ENCODE peak calls at places on chromosomes 7 and 10, in ten cellular contexts. F is activated effector memory CD4-positive, alpha-beta T cell treated with anti-CD3 and anti-CD28 coated beads, Interleukin-2, amount 50 U/mL, for 16 hours; Z is PC-9; U is GM12892; Q is effector CD4-positive, alpha-beta T cell; G is amygdala; M is stimulated activated CD4-positive, alpha-beta T cell treated with anti-CD3 and anti-CD28 coated beads, Interleukin-4, amount 100 ng/mL, for 1 hour; V is NCI-H1105; Y is Calu3; B is activated CD4-positive, alpha-beta T cell treated with anti-CD3 and anti-CD28 coated beads, Interleukin-2, amount 10 ng/mL, durations not matched to agents 7 days and 5 days. S is an unnamed sample.

GRCh38 chr7:129612112-129613015 is 844 bp downstream of the NRF1 start:
- DNase-seq in F (peak; percentile 80), Z (no peak), U (peak; percentile 22), Q (peak; percentile 12), G (no peak), M (peak; percentile 38), V (peak; percentile 47), Y (peak; percentile 28), B (peak; percentile 28), S (peak; percentile 33)

GRCh38 chr7:30068117-30068516 is 39.9 kb downstream of the PLEKHA8 start:
- DNase-seq in F (no peak), Z (no peak), U (no peak), Q (no peak), G (no peak), M (no peak), V (no peak), Y (no peak), B (no peak), S (no peak)

GRCh38 chr7:127383123-127383835 is 9.2 kb downstream of the ZNF800 start:
- DNase-seq in F (no peak), Z (no peak), U (no peak), Q (no peak), G (no peak), M (no peak), V (no peak), Y (no peak), B (no peak), S (no peak)

GRCh38 chr10:54372164-54372563 is 428.9 kb downstream of the PCDH15 start:
- DNase-seq in F (no peak), Z (no peak), U (no peak), Q (no peak), G (no peak), M (no peak), V (peak; percentile 37), Y (no peak), B (no peak), S (no peak)

GRCh38 chr7:30469303-30469702 is 9.3 kb downstream of the NOD1 start:
- DNase-seq in F (peak; percentile 25), Z (peak; percentile 49), U (no peak), Q (no peak), G (no peak), M (no peak), V (no peak), Y (peak; percentile 78), B (no peak), S (no peak)

GRCh38 chr10:71957546-71958275 is 6.5 kb upstream of the CHST3 start:
- DNase-seq in F (no peak), Z (no peak), U (no peak), Q (no peak), G (no peak), M (no peak), V (no peak), Y (no peak), B (no peak), S (no peak)

GRCh38 chr7:7978860-7979259 is 10.3 kb downstream of the GLCCI1 start:
- DNase-seq in F (no peak), Z (no peak), U (no peak), Q (no peak), G (no peak), M (no peak), V (no peak), Y (no peak), B (no peak), S (no peak)

GRCh38 chr10:123149568-123150228 is 1.8 kb downstream of the HMX2 start:
- DNase-seq in F (peak; percentile 81), Z (no peak), U (no peak), Q (no peak), G (no peak), M (peak; percentile 63), V (no peak), Y (no peak), B (peak; percentile 40), S (no peak)

GRCh38 chr7:155090647-155091046 is 20.5 kb downstream of the HTR5A start:
- DNase-seq in F (no peak), Z (no peak), U (no peak), Q (no peak), G (no peak), M (no peak), V (no peak), Y (peak; percentile 6), B (no peak), S (no peak)

GRCh38 chr10:124996127-124996853 is 54.4 kb downstream of the ZRANB1 start:
- DNase-seq in F (peak; percentile 49), Z (no peak), U (no peak), Q (no peak), G (no peak), M (no peak), V (no peak), Y (no peak), B (no peak), S (no peak)

GRCh38 chr10:114353383-114353782 is 50.9 kb downstream of the AFAP1L2 start:
- DNase-seq in F (no peak), Z (no peak), U (no peak), Q (no peak), G (no peak), M (no peak), V (no peak), Y (no peak), B (no peak), S (no peak)

GRCh38 chr10:119737039-119737663 is 11.3 kb downstream of the INPP5F start:
- DNase-seq in F (no peak), Z (no peak), U (no peak), Q (no peak), G (no peak), M (no peak), V (no peak), Y (no peak), B (no peak), S (no peak)

GRCh38 chr10:112182808-112183328 is 697 bp downstream of the GPAM start:
- DNase-seq in F (no peak), Z (no peak), U (no peak), Q (no peak), G (no peak), M (no peak), V (no peak), Y (no peak), B (no peak), S (no peak)

GRCh38 chr7:44847509-44847919 is 373 bp downstream of the H2AZ2 start:
- DNase-seq in F (peak; percentile 94), Z (peak; percentile 94), U (peak; percentile 73), Q (peak; percentile 71), G (peak; percentile 86), M (peak; percentile 84), V (peak; percentile 79), Y (peak; percentile 96), B (peak; percentile 87), S (peak; percentile 82)

GRCh38 chr10:68462536-68462935 is 9.2 kb downstream of the DNA2 start:
- DNase-seq in F (no peak), Z (no peak), U (no peak), Q (no peak), G (no peak), M (no peak), V (no peak), Y (no peak), B (no peak), S (no peak)

GRCh38 chr7:44415047-44415446 is 75.4 kb downstream of the NUDCD3 start:
- DNase-seq in F (no peak), Z (no peak), U (no peak), Q (no peak), G (no peak), M (no peak), V (no peak), Y (no peak), B (no peak), S (no peak)

GRCh38 chr7:73983437-73984164 is 44.4 kb upstream of the ELN start:
- DNase-seq in F (no peak), Z (no peak), U (no peak), Q (no peak), G (no peak), M (no peak), V (no peak), Y (no peak), B (no peak), S (no peak)

GRCh38 chr10:124672181-124672638 is 72.0 kb downstream of the FAM53B start:
- DNase-seq in F (no peak), Z (no peak), U (no peak), Q (no peak), G (peak; percentile 51), M (no peak), V (no peak), Y (no peak), B (no peak), S (no peak)

GRCh38 chr10:104120903-104121484 is 977 bp upstream of the SFR1 start:
- DNase-seq in F (peak; percentile 94), Z (peak; percentile 79), U (peak; percentile 21), Q (peak; percentile 90), G (peak; percentile 50), M (peak; percentile 80), V (peak; percentile 56), Y (peak; percentile 87), B (peak; percentile 82), S (peak; percentile 71)

GRCh38 chr7:75789501-75789900 is 17.5 kb upstream of the CCL26 start:
- DNase-seq in F (no peak), Z (no peak), U (no peak), Q (no peak), G (no peak), M (no peak), V (no peak), Y (no peak), B (no peak), S (no peak)

GRCh38 chr7:81934596-81935301 is 164.9 kb upstream of the HGF start:
- DNase-seq in F (no peak), Z (no peak), U (no peak), Q (no peak), G (no peak), M (no peak), V (no peak), Y (no peak), B (no peak), S (no peak)

GRCh38 chr10:23048191-23048590 is 47.2 kb upstream of the MSRB2 start:
- DNase-seq in F (no peak), Z (no peak), U (no peak), Q (no peak), G (no peak), M (no peak), V (no peak), Y (no peak), B (no peak), S (no peak)

GRCh38 chr10:113230018-113230610 is 280.1 kb downstream of the TCF7L2 start:
- DNase-seq in F (no peak), Z (no peak), U (no peak), Q (no peak), G (no peak), M (no peak), V (no peak), Y (no peak), B (no peak), S (no peak)

GRCh38 chr10:132329565-132330485 is 2.2 kb upstream of the LRRC27 start:
- DNase-seq in F (peak; percentile 80), Z (peak; percentile 31), U (no peak), Q (no peak), G (no peak), M (peak; percentile 18), V (no peak), Y (peak; percentile 24), B (peak; percentile 41), S (peak; percentile 30)

GRCh38 chr7:151322893-151323292 is 18.7 kb upstream of the NUB1 start:
- DNase-seq in F (no peak), Z (no peak), U (no peak), Q (no peak), G (no peak), M (no peak), V (no peak), Y (no peak), B (no peak), S (no peak)

GRCh38 chr7:113891828-113892227 is 27.0 kb downstream of the PPP1R3A start:
- DNase-seq in F (no peak), Z (no peak), U (no peak), Q (no peak), G (no peak), M (no peak), V (no peak), Y (no peak), B (no peak), S (no peak)

GRCh38 chr10:1774796-1775195 is 37.5 kb upstream of the ADARB2 start:
- DNase-seq in F (no peak), Z (no peak), U (no peak), Q (no peak), G (no peak), M (no peak), V (no peak), Y (no peak), B (no peak), S (no peak)

GRCh38 chr7:143188994-143189393 is 5.8 kb downstream of the TAS2R39 start:
- DNase-seq in F (no peak), Z (no peak), U (no peak), Q (no peak), G (no peak), M (no peak), V (no peak), Y (no peak), B (no peak), S (no peak)